ENCODE peak calls at places on chromosomes 2 and 18, in six cellular contexts. V is PC-9, F is tibial nerve, Q is adrenal gland, P is neural progenitor cell, A is SJSA1. X is an unnamed sample.
A peak's percentile ranks its signal among the peaks of the same experiment; 100 is the strongest.

GRCh38 chr2:239722760-239723448 is 302.2 kb downstream of the NDUFA10 start:
- DNase-seq in V (no peak), F (no peak), Q (peak; percentile 8), P (no peak), A (no peak), X (no peak)

GRCh38 chr2:27075219-27075871 is 3.1 kb upstream of the EMILIN1 start:
- DNase-seq in V (no peak), F (no peak), Q (no peak), P (no peak), A (no peak), X (peak; percentile 38)

GRCh38 chr2:64213607-64214275 is 69.5 kb upstream of the PELI1 start:
- DNase-seq in V (no peak), F (no peak), Q (no peak), P (no peak), A (no peak), X (no peak)

GRCh38 chr2:39730685-39731302 is 48.3 kb downstream of the THUMPD2 start:
- DNase-seq in V (peak; percentile 44), F (no peak), Q (no peak), P (peak; percentile 39), A (no peak), X (no peak)

GRCh38 chr2:57908736-57909161 is 137.9 kb upstream of the VRK2 start:
- DNase-seq in V (no peak), F (no peak), Q (no peak), P (no peak), A (no peak), X (no peak)

GRCh38 chr2:206031162-206031784 is 54.7 kb downstream of the INO80D start:
- DNase-seq in V (no peak), F (no peak), Q (no peak), P (no peak), A (no peak), X (no peak)

GRCh38 chr18:8229786-8230185 is 379.5 kb upstream of the RAB12 start:
- DNase-seq in V (peak; percentile 57), F (no peak), Q (no peak), P (no peak), A (no peak), X (no peak)

GRCh38 chr2:46448111-46448510 is 31.3 kb upstream of the TMEM247 start:
- DNase-seq in V (no peak), F (no peak), Q (no peak), P (no peak), A (no peak), X (no peak)

GRCh38 chr2:10080536-10081304 is 509 bp upstream of the CYS1 start:
- DNase-seq in V (no peak), F (no peak), Q (no peak), P (peak; percentile 62), A (peak; percentile 54), X (peak; percentile 11)

GRCh38 chr18:28854964-28855363 is 678.0 kb upstream of the CDH2 start:
- DNase-seq in V (no peak), F (no peak), Q (no peak), P (no peak), A (no peak), X (no peak)

GRCh38 chr2:128835974-128836373 is 517.3 kb upstream of the HS6ST1 start:
- DNase-seq in V (no peak), F (no peak), Q (no peak), P (no peak), A (no peak), X (no peak)

GRCh38 chr2:236633764-236634163 is 64.1 kb downstream of the ACKR3 start:
- DNase-seq in V (no peak), F (no peak), Q (no peak), P (no peak), A (no peak), X (no peak)

GRCh38 chr2:2586068-2586776 is 255.1 kb upstream of the MYT1L start:
- DNase-seq in V (no peak), F (no peak), Q (no peak), P (no peak), A (no peak), X (no peak)

GRCh38 chr18:63216911-63217311 is 102.7 kb downstream of the BCL2 start:
- DNase-seq in V (no peak), F (no peak), Q (no peak), P (no peak), A (peak; percentile 78), X (no peak)

GRCh38 chr2:16161768-16162490 is 221.6 kb downstream of the MYCN start:
- DNase-seq in V (no peak), F (no peak), Q (no peak), P (no peak), A (no peak), X (no peak)

GRCh38 chr18:50372743-50373142 is 2.1 kb upstream of the SKA1 start:
- DNase-seq in V (no peak), F (no peak), Q (no peak), P (no peak), A (no peak), X (no peak)

GRCh38 chr2:33275689-33276444 is 200.6 kb upstream of the RASGRP3 start:
- DNase-seq in V (peak; percentile 76), F (no peak), Q (peak; percentile 73), P (no peak), A (peak; percentile 78), X (no peak)

GRCh38 chr2:144456680-144457079 is 63.2 kb downstream of the ZEB2 start:
- DNase-seq in V (no peak), F (peak; percentile 55), Q (peak; percentile 77), P (no peak), A (no peak), X (no peak)

GRCh38 chr18:50662177-50662576 is 102.3 kb downstream of the MAPK4 start:
- DNase-seq in V (no peak), F (no peak), Q (no peak), P (peak; percentile 47), A (no peak), X (no peak)

GRCh38 chr2:191811807-191812602 is 34.9 kb downstream of the CAVIN2 start:
- DNase-seq in V (peak; percentile 39), F (peak; percentile 74), Q (peak; percentile 76), P (peak; percentile 70), A (peak; percentile 63), X (no peak)

GRCh38 chr2:1625281-1626001 is 118.9 kb downstream of the PXDN start:
- DNase-seq in V (peak; percentile 97), F (peak; percentile 31), Q (no peak), P (peak; percentile 83), A (no peak), X (no peak)

DNA sequence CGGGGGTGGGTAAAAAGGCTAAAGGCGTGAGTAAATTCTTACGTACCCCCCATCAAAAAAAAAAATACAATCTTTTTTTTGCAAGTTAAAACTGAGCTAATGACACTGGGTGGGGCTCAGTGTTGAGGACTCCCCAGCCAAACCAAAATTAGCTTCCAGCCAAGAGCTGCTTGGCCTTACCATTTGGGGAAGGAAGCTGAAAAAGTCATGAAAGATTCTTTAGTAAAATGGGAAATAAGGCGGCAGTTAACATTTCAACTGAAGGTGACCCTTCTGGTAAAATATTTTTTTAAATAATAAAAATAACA is 16.4 kb downstream of the SMAD7 start:
- DNase-seq in V (no peak), F (no peak), Q (no peak), P (no peak), A (no peak), X (no peak)
- H3K27ac ChIP-seq in V (peak overlapping the region; percentile 22), F (peak overlapping the region; percentile 81), Q (peak overlapping the region; percentile 76), P (no peak overlapping the region), A (peak overlapping the region; percentile 57), X (no peak overlapping the region)

GRCh38 chr18:42474577-42474976 is 519.5 kb downstream of the PIK3C3 start:
- DNase-seq in V (no peak), F (no peak), Q (no peak), P (no peak), A (no peak), X (no peak)

GRCh38 chr18:42486296-42486695 is 531.3 kb downstream of the PIK3C3 start:
- DNase-seq in V (no peak), F (no peak), Q (no peak), P (no peak), A (no peak), X (no peak)

GRCh38 chr18:42477261-42477660 is 522.2 kb downstream of the PIK3C3 start:
- DNase-seq in V (no peak), F (no peak), Q (no peak), P (no peak), A (no peak), X (no peak)

GRCh38 chr18:42484648-42485047 is 529.6 kb downstream of the PIK3C3 start:
- DNase-seq in V (no peak), F (no peak), Q (no peak), P (no peak), A (no peak), X (no peak)

DNA sequence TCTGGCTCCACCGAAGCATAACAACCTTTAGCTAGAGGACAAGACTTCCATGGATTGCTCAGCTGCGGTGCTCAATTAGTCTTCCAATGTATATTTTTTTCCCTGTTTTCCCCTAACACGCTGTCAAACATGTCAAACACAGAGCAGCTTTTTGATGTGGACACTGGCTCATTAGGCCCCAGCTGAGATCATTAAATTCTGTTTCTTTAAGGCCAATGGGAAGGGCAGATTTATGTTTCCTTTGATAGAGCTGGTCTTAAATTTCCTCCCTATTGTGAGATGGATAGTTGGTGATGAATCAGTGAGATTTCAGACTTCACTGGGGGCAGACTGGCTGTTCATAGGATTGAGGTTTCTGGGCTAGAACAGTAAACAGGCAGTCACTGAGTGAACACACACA is 525.5 kb downstream of the PIK3C3 start:
- DNase-seq in V (no peak), F (no peak), Q (no peak), P (no peak), A (no peak), X (no peak)
- H3K27ac ChIP-seq in V (no peak overlapping the region), F (no peak overlapping the region), Q (no peak overlapping the region), P (no peak overlapping the region), A (no peak overlapping the region), X (no peak overlapping the region)

DNA sequence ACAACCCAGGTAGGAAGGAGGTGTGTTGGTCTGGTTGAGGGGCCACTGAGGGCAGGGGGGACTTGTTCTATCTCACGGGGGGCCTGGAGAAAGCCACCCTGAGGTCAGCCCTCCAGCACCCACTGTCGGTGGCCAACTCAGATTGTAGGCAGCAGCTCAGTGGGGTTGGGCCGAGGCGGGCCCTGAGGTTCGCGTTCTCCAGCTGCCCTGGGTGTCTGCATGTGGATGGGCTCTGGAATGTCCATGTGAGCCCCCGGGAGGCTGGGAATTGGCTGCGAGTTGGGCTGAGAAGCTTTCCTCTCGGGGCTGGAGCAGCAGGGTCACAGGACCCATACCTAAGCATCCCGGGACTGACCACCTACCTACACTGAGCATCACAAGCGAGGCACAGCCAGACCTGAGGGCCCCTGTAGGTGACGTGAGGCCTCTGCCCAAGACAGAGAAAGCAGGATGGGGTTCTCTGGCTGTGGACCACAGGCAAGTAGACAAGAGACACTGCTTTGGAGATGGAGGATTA is 70.3 kb upstream of the HAAO start:
- DNase-seq in V (no peak), F (no peak), Q (no peak), P (no peak), A (no peak), X (no peak)
- H3K27ac ChIP-seq in V (no peak overlapping the region), F (no peak overlapping the region), Q (no peak overlapping the region), P (no peak overlapping the region), A (no peak overlapping the region), X (no peak overlapping the region)

GRCh38 chr2:31413876-31414550 is 529 bp downstream of the XDH start:
- DNase-seq in V (no peak), F (no peak), Q (no peak), P (peak; percentile 6), A (no peak), X (no peak)

GRCh38 chr2:31415421-31415820 is 879 bp upstream of the XDH start:
- DNase-seq in V (peak; percentile 75), F (no peak), Q (no peak), P (no peak), A (no peak), X (no peak)

GRCh38 chr2:31413025-31413424 is 1.5 kb downstream of the XDH start:
- DNase-seq in V (peak; percentile 83), F (no peak), Q (no peak), P (no peak), A (no peak), X (no peak)

GRCh38 chr2:31411771-31412170 is 2.8 kb downstream of the XDH start:
- DNase-seq in V (no peak), F (no peak), Q (no peak), P (no peak), A (no peak), X (no peak)

GRCh38 chr2:31414601-31415241 is at the start of gene XDH:
- DNase-seq in V (peak; percentile 99), F (no peak), Q (no peak), P (no peak), A (no peak), X (no peak)
- H3K27ac ChIP-seq in V (peak within 1 kb of the TSS; percentile 85), F (no peak within 1 kb of the TSS), Q (no peak within 1 kb of the TSS), P (no peak within 1 kb of the TSS), A (no peak within 1 kb of the TSS), X (no peak within 1 kb of the TSS)

X was measured in CD4-positive, alpha-beta T cell.